ENCODE peak calls at places on chromosomes 5 and 9, in six cellular contexts. V is posterior vena cava, C is progenitor cell of endocrine pancreas, O is IMR-90, P is psoas muscle, Z is HEK293T. K is an unnamed sample.

GRCh38 chr9:71716138-71716909 is 52.0 kb downstream of the CEMIP2 start:
- DNase-seq in V (no peak), C (no peak), O (no peak), P (no peak), Z (no peak), K (no peak)

GRCh38 chr5:38162625-38163024 is 95.7 kb upstream of the EGFLAM start:
- DNase-seq in V (no peak), C (no peak), O (peak), P (peak), Z (no peak), K (no peak)

GRCh38 chr5:101390317-101390908 is 487.3 kb upstream of the ST8SIA4 start:
- DNase-seq in V (no peak), C (no peak), O (peak), P (no peak), Z (peak), K (no peak)

GRCh38 chr9:18442629-18443491 is 31.1 kb upstream of the ADAMTSL1 start:
- DNase-seq in V (peak), C (peak), O (peak), P (peak), Z (peak), K (no peak)

GRCh38 chr9:126327016-126327749 is 554 bp downstream of the MVB12B start:
- DNase-seq in V (no peak), C (peak), O (no peak), P (peak), Z (peak), K (peak)

GRCh38 chr9:35481347-35481975 is 8.4 kb upstream of the RUSC2 start:
- DNase-seq in V (no peak), C (no peak), O (peak), P (no peak), Z (peak), K (no peak)

GRCh38 chr5:17024686-17025180 is 88.6 kb upstream of the MYO10 start:
- DNase-seq in V (no peak), C (no peak), O (peak), P (no peak), Z (no peak), K (no peak)

GRCh38 chr5:80318212-80318611 is 1.6 kb upstream of the SPZ1 start:
- DNase-seq in V (no peak), C (no peak), O (peak), P (no peak), Z (no peak), K (no peak)

GRCh38 chr9:108562176-108562575 is 293.6 kb downstream of the ACTL7B start:
- DNase-seq in V (no peak), C (no peak), O (no peak), P (no peak), Z (no peak), K (no peak)

GRCh38 chr5:143102414-143102813 is 301.1 kb downstream of the NR3C1 start:
- DNase-seq in V (no peak), C (no peak), O (no peak), P (peak), Z (no peak), K (no peak)

GRCh38 chr5:11955386-11955785 is 51.1 kb upstream of the CTNND2 start:
- DNase-seq in V (no peak), C (no peak), O (no peak), P (no peak), Z (no peak), K (no peak)

GRCh38 chr9:93672622-93673270 is 96.4 kb downstream of the PHF2 start:
- DNase-seq in V (peak), C (peak), O (no peak), P (peak), Z (no peak), K (peak)

GRCh38 chr9:128149001-128149701 is at the start of gene LCN2:
- DNase-seq in V (peak), C (no peak), O (no peak), P (peak), Z (no peak), K (no peak)

GRCh38 chr5:61100425-61100824 is 61.8 kb downstream of the SMIM15 start:
- DNase-seq in V (no peak), C (no peak), O (no peak), P (no peak), Z (no peak), K (no peak)

GRCh38 chr5:92552206-92553160 is 1028.5 kb downstream of the NR2F1-AS1 start:
- DNase-seq in V (no peak), C (no peak), O (peak), P (no peak), Z (peak), K (no peak)

GRCh38 chr5:34487202-34487879 is 168.8 kb upstream of the RAI14 start:
- DNase-seq in V (no peak), C (no peak), O (peak), P (no peak), Z (no peak), K (no peak)

GRCh38 chr5:38228914-38229313 is 29.4 kb upstream of the EGFLAM start:
- DNase-seq in V (no peak), C (no peak), O (no peak), P (no peak), Z (no peak), K (no peak)

GRCh38 chr9:84266087-84266561 is 74.4 kb downstream of the SLC28A3 start:
- DNase-seq in V (no peak), C (no peak), O (no peak), P (no peak), Z (no peak), K (no peak)

GRCh38 chr9:34403554-34404380 is 27.1 kb upstream of the MYORG start:
- DNase-seq in V (peak), C (peak), O (peak), P (peak), Z (peak), K (no peak)

GRCh38 chr5:139710370-139711066 is 62.4 kb downstream of the CXXC5 start:
- DNase-seq in V (peak), C (no peak), O (peak), P (no peak), Z (peak), K (no peak)

GRCh38 chr5:142280066-142281011 is 44.5 kb downstream of the SPRY4 start:
- DNase-seq in V (peak), C (peak), O (peak), P (peak), Z (peak), K (peak)

GRCh38 chr5:154783774-154784460 is 28.7 kb downstream of the LARP1 start:
- DNase-seq in V (peak), C (no peak), O (peak), P (no peak), Z (no peak), K (no peak)

GRCh38 chr5:6202615-6203365 is 175.6 kb downstream of the MED10 start:
- DNase-seq in V (no peak), C (no peak), O (no peak), P (no peak), Z (no peak), K (no peak)

GRCh38 chr5:179251276-179251969 is 93.8 kb downstream of the ADAMTS2 start:
- DNase-seq in V (peak), C (no peak), O (no peak), P (no peak), Z (no peak), K (peak)

GRCh38 chr5:83009408-83009807 is 67.8 kb downstream of the TMEM167A start:
- DNase-seq in V (no peak), C (no peak), O (no peak), P (no peak), Z (no peak), K (no peak)

GRCh38 chr5:78597858-78598415 is 50.6 kb downstream of the LHFPL2 start:
- DNase-seq in V (no peak), C (no peak), O (peak), P (no peak), Z (no peak), K (no peak)

GRCh38 chr9:110995511-110996340 is 42.5 kb downstream of the LPAR1 start:
- DNase-seq in V (no peak), C (no peak), O (peak), P (no peak), Z (no peak), K (no peak)

GRCh38 chr5:172798422-172799215 is 27.6 kb upstream of the DUSP1 start:
- DNase-seq in V (peak), C (no peak), O (peak), P (no peak), Z (no peak), K (peak)

GRCh38 chr9:18325337-18326011 is 148.5 kb upstream of the ADAMTSL1 start:
- DNase-seq in V (no peak), C (no peak), O (no peak), P (no peak), Z (no peak), K (no peak)

GRCh38 chr5:157505496-157505895 is 45.5 kb downstream of the NIPAL4 start:
- DNase-seq in V (no peak), C (no peak), O (no peak), P (no peak), Z (no peak), K (no peak)

GRCh38 chr9:86600291-86600690 is 246.1 kb upstream of the TUT7 start:
- DNase-seq in V (no peak), C (no peak), O (peak), P (no peak), Z (no peak), K (no peak)

K was measured in mesenteric fat pad.